ENCODE peak calls at places on chromosomes 2 and 18, in four cellular contexts. B is HCT116, O is heart left ventricle, J is left ventricle myocardium inferior. S is an unnamed sample. For H3K4me1, the result is how much of the 10 kb centered on the place peaks cover.

GRCh38 chr18:40877096-40877495 is 1077.9 kb upstream of the PIK3C3 start:
- DNase-seq in J (no peak), B (no peak), O (no peak), S (no peak)

GRCh38 chr18:22186484-22186971 is 17.1 kb downstream of the GATA6 start:
- DNase-seq in B (no peak), J (no peak), O (no peak), S (no peak)

GRCh38 chr18:35201502-35201901 is 39.3 kb upstream of the ZNF397 start:
- DNase-seq in B (no peak), O (no peak), J (no peak), S (no peak)

GRCh38 chr18:8673276-8674209 is 31.8 kb upstream of the MTCL1 start:
- DNase-seq in O (no peak), J (no peak), B (no peak), S (no peak)

GRCh38 chr2:166361351-166362153 is 14.2 kb downstream of the SCN9A start:
- DNase-seq in B (peak), O (no peak), J (no peak), S (peak)

GRCh38 chr2:152062130-152063091 is 36.4 kb downstream of the CACNB4 start:
- DNase-seq in B (no peak), O (no peak), J (no peak), S (no peak)

GRCh38 chr2:235762832-235763598 is 269.2 kb downstream of the AGAP1 start:
- DNase-seq in O (no peak), B (no peak), J (no peak), S (no peak)

GRCh38 chr2:145755019-145755837 is 1235.3 kb upstream of the ZEB2 start:
- DNase-seq in O (no peak), J (no peak), B (no peak), S (no peak)

GRCh38 chr2:61247204-61247812 is 85.3 kb downstream of the C2orf74 start:
- DNase-seq in B (no peak), O (no peak), J (no peak), S (no peak)

GRCh38 chr2:106562232-106562631 is 75.1 kb downstream of the CD8B2 start:
- DNase-seq in O (no peak), B (no peak), J (no peak), S (no peak)

GRCh38 chr2:146709004-146709403 is 1135.8 kb upstream of the ACVR2A start:
- DNase-seq in J (no peak), O (no peak), B (no peak), S (no peak)

GRCh38 chr2:163698857-163699256 is 37.0 kb downstream of the FIGN start:
- DNase-seq in O (no peak), B (no peak), J (no peak), S (no peak)

GRCh38 chr2:74516070-74516633 is 1.9 kb downstream of the TLX2 start:
- DNase-seq in O (peak), B (no peak), J (peak), S (peak)

GRCh38 chr2:167292430-167293171 is 404.3 kb downstream of the XIRP2 start:
- DNase-seq in J (peak), O (peak), B (peak), S (peak)

GRCh38 chr2:195562624-195563566 is 94.1 kb upstream of the SLC39A10 start:
- DNase-seq in O (no peak), B (no peak), J (no peak), S (no peak)

GRCh38 chr2:66478729-66479316 is 43.9 kb downstream of the MEIS1 start:
- DNase-seq in O (no peak), B (no peak), J (no peak), S (no peak)

GRCh38 chr18:48428494-48429177 is 19.5 kb upstream of the ZBTB7C start:
- DNase-seq in J (no peak), B (no peak), O (no peak), S (no peak)

GRCh38 chr2:42567806-42568429 is 514 bp upstream of the MTA3 start:
- DNase-seq in B (no peak), J (no peak), O (no peak), S (peak)

GRCh38 chr2:9191044-9191481 is 15.5 kb upstream of the ASAP2 start:
- DNase-seq in J (peak), B (no peak), O (peak), S (peak)

GRCh38 chr2:207683438-207683837 is 28.0 kb upstream of the CCNYL1 start:
- DNase-seq in J (no peak), B (no peak), O (no peak), S (no peak)

GRCh38 chr2:26913599-26914285 is 56.7 kb upstream of the MAPRE3 start:
- DNase-seq in J (no peak), O (no peak), B (no peak), S (no peak)

GRCh38 chr2:85181093-85181685 is 48.0 kb downstream of the TCF7L1 start:
- DNase-seq in B (no peak), J (no peak), O (no peak), S (no peak)
- TF ChIP-seq CTCF in B (peak), J (peak), O (no peak), S (no peak)

DNA sequence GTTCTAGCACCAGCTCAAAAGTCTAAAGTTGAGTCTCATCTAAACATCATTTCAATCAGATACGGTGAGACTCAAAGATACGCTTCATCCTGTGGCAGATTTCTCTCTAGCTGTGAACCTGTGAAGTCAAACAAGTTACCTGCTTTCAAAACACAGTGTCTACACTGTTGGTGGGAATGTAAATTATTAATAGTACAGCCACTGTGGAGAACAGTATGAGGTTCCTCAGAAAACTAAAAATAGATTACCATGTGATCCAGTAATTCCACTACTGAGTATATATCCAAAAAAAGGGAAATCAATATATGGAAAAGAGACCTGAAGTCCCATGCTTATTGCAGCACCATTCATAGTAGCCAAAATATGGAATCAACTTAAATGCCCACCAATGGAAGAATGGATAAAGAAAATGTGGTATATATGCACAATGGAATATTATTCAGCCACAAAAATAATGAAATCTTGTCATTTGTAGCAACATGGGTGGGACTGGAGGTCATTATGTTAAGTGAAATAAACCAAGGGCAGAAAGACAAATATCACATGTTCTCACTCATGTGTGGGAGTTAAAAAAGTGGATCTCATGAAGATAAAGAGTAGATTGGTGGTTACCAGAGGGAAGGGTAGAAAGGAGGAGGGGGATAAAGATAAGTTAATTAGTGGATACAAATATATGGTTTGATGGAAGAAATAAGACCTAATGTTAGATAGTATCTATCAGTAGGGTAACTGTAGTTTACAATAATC is 11.7 kb downstream of the UBR3 start:
- DNase-seq in J (no peak), B (no peak), O (no peak), S (no peak)
- H3K4me1 ChIP-seq in J (half or more), B (under half), O (under half), S (under half)

DNA sequence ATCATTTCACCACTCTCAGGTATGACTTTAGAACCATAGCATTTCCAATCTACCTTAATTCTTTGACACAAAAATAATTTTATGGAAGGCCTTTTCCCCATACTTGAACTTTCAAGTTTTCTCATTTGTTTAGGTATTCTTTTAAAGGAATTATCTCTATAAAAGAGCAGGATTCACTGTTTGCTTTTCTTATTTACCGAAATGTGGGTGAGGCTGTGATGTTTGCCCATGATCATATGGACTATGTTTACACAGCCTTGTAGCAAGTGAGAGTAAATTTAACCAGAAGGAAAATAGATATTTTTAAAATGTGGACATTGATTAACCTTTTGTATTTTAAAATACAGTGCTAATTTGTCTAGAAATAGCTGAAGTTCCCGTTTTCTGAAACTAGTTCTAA is 26.3 kb downstream of the CAB39 start:
- DNase-seq in J (no peak), B (no peak), O (no peak), S (no peak)
- H3K4me3 ChIP-seq in J (no peak), B (no peak), O (no peak), S (no peak)

GRCh38 chr2:234633581-234634230 is 136.8 kb upstream of the ARL4C start:
- DNase-seq in J (no peak), B (no peak), O (no peak), S (no peak)

GRCh38 chr2:234630676-234631350 is 133.9 kb upstream of the ARL4C start:
- DNase-seq in B (no peak), O (no peak), J (no peak), S (no peak)

GRCh38 chr2:234632527-234633391 is 135.9 kb upstream of the ARL4C start:
- DNase-seq in O (no peak), J (no peak), B (no peak), S (no peak)

GRCh38 chr2:234631896-234632514 is 135.1 kb upstream of the ARL4C start:
- DNase-seq in J (no peak), B (no peak), O (no peak), S (no peak)

GRCh38 chr2:234635284-234635683 is 138.4 kb upstream of the ARL4C start:
- DNase-seq in B (no peak), O (no peak), J (no peak), S (no peak)
- TF ChIP-seq CTCF in B (no peak), O (peak), J (peak), S (no peak)

DNA sequence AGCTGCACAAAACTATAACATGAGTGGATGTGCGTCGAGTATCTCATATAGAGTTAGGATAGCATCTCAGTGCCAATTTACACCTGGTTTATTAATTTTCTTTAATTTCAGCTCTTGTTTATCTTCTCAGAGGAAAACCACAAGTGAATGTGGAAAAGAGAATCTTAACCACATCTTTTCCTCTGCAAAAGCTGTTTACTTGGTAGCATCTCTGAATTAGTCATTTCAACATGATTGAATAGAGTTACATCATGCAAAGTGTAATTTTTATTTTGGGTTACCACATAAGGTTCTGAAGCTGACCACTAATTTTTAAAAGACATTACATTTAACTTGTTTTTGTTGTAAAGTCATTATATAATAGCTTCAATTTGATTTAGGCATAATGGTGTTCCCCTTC is 83.8 kb upstream of the FAM237A start:
- DNase-seq in O (no peak), B (no peak), J (no peak), S (no peak)
- H3K4me1 ChIP-seq in O (under half), B (under half), J (under half), S (under half)

GRCh38 chr2:181766129-181766528 is 85.8 kb upstream of the NEUROD1 start:
- DNase-seq in O (no peak), J (no peak), B (no peak), S (no peak)
- H3K4me3 ChIP-seq in O (no peak), J (no peak), B (no peak), S (no peak)

GRCh38 chr2:176934131-176934530 is 278.5 kb upstream of the HNRNPA3 start:
- DNase-seq in O (no peak), J (no peak), B (no peak), S (no peak)

GRCh38 chr2:176935543-176936102 is 277.0 kb upstream of the HNRNPA3 start:
- DNase-seq in O (no peak), B (no peak), J (no peak), S (no peak)

GRCh38 chr2:176934869-176935415 is 277.7 kb upstream of the HNRNPA3 start:
- DNase-seq in J (no peak), O (no peak), B (no peak), S (no peak)

GRCh38 chr2:176936410-176936809 is 276.2 kb upstream of the HNRNPA3 start:
- DNase-seq in J (no peak), B (no peak), O (no peak), S (no peak)

DNA sequence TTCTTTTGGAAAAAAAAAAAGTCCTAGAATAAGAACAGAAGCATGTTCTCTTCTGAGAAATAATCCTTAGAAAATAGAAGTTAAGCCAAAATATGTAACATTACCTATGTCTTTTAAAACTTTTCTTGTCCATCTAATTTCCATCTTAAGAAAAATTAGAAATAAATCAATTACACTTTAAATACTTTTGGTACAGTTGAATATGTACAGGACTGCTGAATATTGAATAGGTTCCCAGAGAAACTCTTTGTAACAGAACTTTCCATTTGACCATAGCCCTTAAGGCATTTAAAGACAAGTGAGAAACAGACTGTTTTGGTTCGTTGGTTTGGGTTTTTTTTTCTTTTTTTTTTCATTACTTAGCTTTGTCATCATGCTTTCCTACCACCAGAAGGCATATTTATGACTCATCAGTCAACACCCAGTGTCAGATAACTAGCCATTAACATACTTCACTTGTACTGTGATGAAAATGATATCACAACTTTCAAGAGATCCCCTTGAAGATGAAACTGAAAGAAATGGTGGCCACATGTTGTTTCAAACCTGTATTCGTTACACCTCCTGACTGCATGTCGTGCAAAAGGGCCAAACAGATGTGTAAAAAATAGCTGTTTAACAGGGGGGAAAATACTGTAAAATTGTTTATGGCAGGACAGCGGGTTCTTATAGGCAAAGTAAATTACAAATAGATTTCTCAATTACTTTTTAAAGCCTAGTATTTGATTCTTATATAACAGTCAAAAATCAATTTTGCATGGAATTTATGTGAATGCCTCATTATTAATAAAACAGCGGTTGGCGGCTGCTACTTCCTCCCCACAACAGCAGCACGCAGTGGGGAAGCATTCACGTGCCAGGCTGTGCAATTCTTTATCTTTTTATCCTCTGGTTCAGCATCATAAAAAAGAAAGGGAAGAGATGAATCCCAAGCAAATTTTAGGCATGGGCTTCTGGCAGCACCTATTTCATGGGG is 280.7 kb upstream of the HNRNPA3 start:
- DNase-seq in B (peak), O (no peak), J (no peak), S (no peak)
- TF ChIP-seq CTCF in B (no peak), O (no peak), J (no peak), S (no peak)

DNA sequence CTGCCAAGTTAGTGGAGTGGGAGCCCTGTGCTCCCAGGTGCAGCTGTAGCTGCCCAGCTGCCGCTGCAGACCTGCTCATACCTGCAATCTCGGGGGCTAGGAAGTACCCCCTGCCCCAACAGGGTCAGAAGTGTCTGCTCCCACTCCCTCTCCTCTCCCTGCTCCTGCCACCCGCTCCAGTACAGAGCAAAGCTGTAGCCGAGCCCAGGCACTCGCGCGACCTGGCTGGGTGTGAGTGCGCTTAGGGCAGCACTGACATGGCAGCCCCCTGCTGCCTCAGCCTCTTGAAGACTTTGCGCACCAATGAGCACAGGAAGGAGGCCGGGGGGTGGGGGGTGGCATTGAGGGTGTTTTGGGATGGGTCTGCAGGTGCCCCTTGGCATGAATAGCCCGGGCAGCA is 1951.4 kb downstream of the SUCLG1 start:
- DNase-seq in B (no peak), O (peak), J (no peak), S (no peak)
- H3K4me1 ChIP-seq in B (under half), O (under half), J (under half), S (under half)

GRCh38 chr2:203412555-203413331 is 84.5 kb downstream of the ABI2 start:
- DNase-seq in O (no peak), B (no peak), J (peak), S (no peak)
- H3K4me3 ChIP-seq in O (no peak), B (no peak), J (no peak), S (no peak)

S was measured in Caco-2.